ENCODE peak calls at places on chromosomes 13 and 19, in ten cellular contexts. One of them, this sample, is unnamed.

GRCh38 chr13:86946734-86947133 is 724.4 kb upstream of the SLITRK5 start:
- DNase-seq in DMS153: no peak
- DNase-seq in neuronal stem cell: no peak
- DNase-seq in activated CD4-positive, alpha-beta T cell treated with anti-CD3 and anti-CD28 coated beads, Interleukin-2, amount 50 U/mL, for 48 hours: no peak
- DNase-seq in NCI-H2171: no peak
- DNase-seq in GM12878: no peak
- DNase-seq in heart right ventricle: no peak
- DNase-seq in activated B cell treated with CpG ODN at 0.5 μM for 24 hours: no peak
- DNase-seq in mucosa of gallbladder: no peak
- DNase-seq in AML-193: no peak
- DNase-seq in this sample: no peak

GRCh38 chr19:3512562-3512961 is 6.5 kb downstream of the FZR1 start:
- DNase-seq in heart right ventricle: no peak
- DNase-seq in AML-193: no peak
- DNase-seq in DMS153: no peak
- DNase-seq in GM12878: no peak
- DNase-seq in activated B cell treated with CpG ODN at 0.5 μM for 24 hours: no peak
- DNase-seq in NCI-H2171: no peak
- DNase-seq in activated CD4-positive, alpha-beta T cell treated with anti-CD3 and anti-CD28 coated beads, Interleukin-2, amount 50 U/mL, for 48 hours: no peak
- DNase-seq in neuronal stem cell: no peak
- DNase-seq in mucosa of gallbladder: no peak
- DNase-seq in this sample: no peak

GRCh38 chr13:109871018-109871370 is 84.6 kb upstream of the IRS2 start:
- DNase-seq in DMS153: no peak
- DNase-seq in mucosa of gallbladder: no peak
- DNase-seq in heart right ventricle: no peak
- DNase-seq in GM12878: no peak
- DNase-seq in NCI-H2171: no peak
- DNase-seq in neuronal stem cell: no peak
- DNase-seq in activated CD4-positive, alpha-beta T cell treated with anti-CD3 and anti-CD28 coated beads, Interleukin-2, amount 50 U/mL, for 48 hours: no peak
- DNase-seq in activated B cell treated with CpG ODN at 0.5 μM for 24 hours: no peak
- DNase-seq in AML-193: no peak
- DNase-seq in this sample: peak; percentile 33

GRCh38 chr13:33611016-33611805 is 206.7 kb upstream of the RFC3 start:
- DNase-seq in heart right ventricle: peak; percentile 78
- DNase-seq in neuronal stem cell: peak; percentile 38
- DNase-seq in NCI-H2171: no peak
- DNase-seq in DMS153: no peak
- DNase-seq in AML-193: no peak
- DNase-seq in GM12878: no peak
- DNase-seq in activated CD4-positive, alpha-beta T cell treated with anti-CD3 and anti-CD28 coated beads, Interleukin-2, amount 50 U/mL, for 48 hours: no peak
- DNase-seq in mucosa of gallbladder: peak; percentile 32
- DNase-seq in activated B cell treated with CpG ODN at 0.5 μM for 24 hours: no peak
- DNase-seq in this sample: peak; percentile 66

GRCh38 chr13:107392205-107392604 is 823.1 kb downstream of the LIG4 start:
- DNase-seq in neuronal stem cell: no peak
- DNase-seq in mucosa of gallbladder: no peak
- DNase-seq in activated CD4-positive, alpha-beta T cell treated with anti-CD3 and anti-CD28 coated beads, Interleukin-2, amount 50 U/mL, for 48 hours: no peak
- DNase-seq in heart right ventricle: no peak
- DNase-seq in GM12878: no peak
- DNase-seq in NCI-H2171: no peak
- DNase-seq in activated B cell treated with CpG ODN at 0.5 μM for 24 hours: no peak
- DNase-seq in DMS153: no peak
- DNase-seq in AML-193: no peak
- DNase-seq in this sample: no peak

GRCh38 chr19:43774103-43774939 is 6.5 kb downstream of the KCNN4 start:
- DNase-seq in activated CD4-positive, alpha-beta T cell treated with anti-CD3 and anti-CD28 coated beads, Interleukin-2, amount 50 U/mL, for 48 hours: no peak
- DNase-seq in activated B cell treated with CpG ODN at 0.5 μM for 24 hours: no peak
- DNase-seq in NCI-H2171: no peak
- DNase-seq in GM12878: no peak
- DNase-seq in mucosa of gallbladder: peak; percentile 34
- DNase-seq in DMS153: no peak
- DNase-seq in neuronal stem cell: peak; percentile 57
- DNase-seq in AML-193: no peak
- DNase-seq in heart right ventricle: peak; percentile 59
- DNase-seq in this sample: peak; percentile 69

GRCh38 chr19:21022996-21023395 is 2.5 kb downstream of the ZNF430 start:
- DNase-seq in activated CD4-positive, alpha-beta T cell treated with anti-CD3 and anti-CD28 coated beads, Interleukin-2, amount 50 U/mL, for 48 hours: peak; percentile 43
- DNase-seq in heart right ventricle: no peak
- DNase-seq in DMS153: no peak
- DNase-seq in AML-193: no peak
- DNase-seq in mucosa of gallbladder: no peak
- DNase-seq in GM12878: no peak
- DNase-seq in activated B cell treated with CpG ODN at 0.5 μM for 24 hours: no peak
- DNase-seq in NCI-H2171: no peak
- DNase-seq in neuronal stem cell: no peak
- DNase-seq in this sample: peak; percentile 76

GRCh38 chr13:85638265-85638664 is 161.0 kb downstream of the SLITRK6 start:
- DNase-seq in NCI-H2171: no peak
- DNase-seq in mucosa of gallbladder: no peak
- DNase-seq in activated CD4-positive, alpha-beta T cell treated with anti-CD3 and anti-CD28 coated beads, Interleukin-2, amount 50 U/mL, for 48 hours: no peak
- DNase-seq in AML-193: no peak
- DNase-seq in heart right ventricle: no peak
- DNase-seq in GM12878: no peak
- DNase-seq in DMS153: no peak
- DNase-seq in activated B cell treated with CpG ODN at 0.5 μM for 24 hours: no peak
- DNase-seq in neuronal stem cell: no peak
- DNase-seq in this sample: no peak

GRCh38 chr19:57719424-57719823 is 8.0 kb downstream of the ZNF671 start:
- DNase-seq in heart right ventricle: no peak
- DNase-seq in GM12878: no peak
- DNase-seq in neuronal stem cell: no peak
- DNase-seq in activated B cell treated with CpG ODN at 0.5 μM for 24 hours: no peak
- DNase-seq in DMS153: no peak
- DNase-seq in AML-193: no peak
- DNase-seq in mucosa of gallbladder: no peak
- DNase-seq in NCI-H2171: peak; percentile 14
- DNase-seq in activated CD4-positive, alpha-beta T cell treated with anti-CD3 and anti-CD28 coated beads, Interleukin-2, amount 50 U/mL, for 48 hours: no peak
- DNase-seq in this sample: no peak

GRCh38 chr19:43809762-43810696 is 7.8 kb upstream of the LYPD5 start:
- DNase-seq in DMS153: peak; percentile 26
- DNase-seq in GM12878: peak; percentile 24
- DNase-seq in neuronal stem cell: no peak
- DNase-seq in activated B cell treated with CpG ODN at 0.5 μM for 24 hours: no peak
- DNase-seq in NCI-H2171: peak; percentile 43
- DNase-seq in mucosa of gallbladder: no peak
- DNase-seq in AML-193: peak; percentile 70
- DNase-seq in heart right ventricle: no peak
- DNase-seq in activated CD4-positive, alpha-beta T cell treated with anti-CD3 and anti-CD28 coated beads, Interleukin-2, amount 50 U/mL, for 48 hours: no peak
- DNase-seq in this sample: peak; percentile 66

GRCh38 chr19:688214-688613 is 7.0 kb downstream of the PRSS57 start:
- DNase-seq in NCI-H2171: no peak
- DNase-seq in mucosa of gallbladder: no peak
- DNase-seq in heart right ventricle: no peak
- DNase-seq in activated B cell treated with CpG ODN at 0.5 μM for 24 hours: no peak
- DNase-seq in GM12878: no peak
- DNase-seq in activated CD4-positive, alpha-beta T cell treated with anti-CD3 and anti-CD28 coated beads, Interleukin-2, amount 50 U/mL, for 48 hours: no peak
- DNase-seq in DMS153: no peak
- DNase-seq in neuronal stem cell: no peak
- DNase-seq in AML-193: no peak
- DNase-seq in this sample: no peak

GRCh38 chr13:31201341-31202024 is 1.7 kb downstream of the B3GLCT start:
- DNase-seq in heart right ventricle: peak; percentile 63
- DNase-seq in mucosa of gallbladder: no peak
- DNase-seq in NCI-H2171: no peak
- DNase-seq in activated B cell treated with CpG ODN at 0.5 μM for 24 hours: no peak
- DNase-seq in neuronal stem cell: no peak
- DNase-seq in AML-193: no peak
- DNase-seq in GM12878: no peak
- DNase-seq in activated CD4-positive, alpha-beta T cell treated with anti-CD3 and anti-CD28 coated beads, Interleukin-2, amount 50 U/mL, for 48 hours: no peak
- DNase-seq in DMS153: no peak
- DNase-seq in this sample: peak; percentile 39

GRCh38 chr19:41957161-41957837 is 1.8 kb downstream of the RABAC1 start:
- DNase-seq in heart right ventricle: no peak
- DNase-seq in mucosa of gallbladder: no peak
- DNase-seq in activated B cell treated with CpG ODN at 0.5 μM for 24 hours: no peak
- DNase-seq in AML-193: no peak
- DNase-seq in neuronal stem cell: no peak
- DNase-seq in DMS153: no peak
- DNase-seq in activated CD4-positive, alpha-beta T cell treated with anti-CD3 and anti-CD28 coated beads, Interleukin-2, amount 50 U/mL, for 48 hours: no peak
- DNase-seq in GM12878: no peak
- DNase-seq in NCI-H2171: no peak
- DNase-seq in this sample: no peak

GRCh38 chr19:1481893-1482360 is 2.9 kb upstream of the C19orf25 start:
- DNase-seq in activated B cell treated with CpG ODN at 0.5 μM for 24 hours: no peak
- DNase-seq in neuronal stem cell: no peak
- DNase-seq in activated CD4-positive, alpha-beta T cell treated with anti-CD3 and anti-CD28 coated beads, Interleukin-2, amount 50 U/mL, for 48 hours: no peak
- DNase-seq in mucosa of gallbladder: no peak
- DNase-seq in GM12878: no peak
- DNase-seq in heart right ventricle: no peak
- DNase-seq in NCI-H2171: no peak
- DNase-seq in DMS153: no peak
- DNase-seq in AML-193: no peak
- DNase-seq in this sample: no peak